ENCODE peak calls at places on chromosomes 3 and 15, in four cellular contexts. X is fibroblast of the aortic adventitia, Q is foreskin fibroblast, S is astrocyte of the spinal cord. Y is an unnamed sample.

GRCh38 chr3:11530153-11530721 is 113.5 kb downstream of the VGLL4 start:
- DNase-seq in X (peak; percentile 98), Q (peak; percentile 75), S (peak; percentile 99), Y (peak; percentile 87)

GRCh38 chr3:128073807-128074206 is 21.6 kb downstream of the SEC61A1 start:
- DNase-seq in X (peak; percentile 56), Q (no peak), S (no peak), Y (no peak)

GRCh38 chr15:46946953-46947352 is 770.4 kb upstream of the SEMA6D start:
- DNase-seq in X (no peak), Q (no peak), S (no peak), Y (no peak)

GRCh38 chr3:17494117-17494809 is 248.2 kb downstream of the TBC1D5 start:
- DNase-seq in X (no peak), Q (no peak), S (no peak), Y (peak; percentile 7)

GRCh38 chr3:165404357-165405042 is 208.3 kb upstream of the SLITRK3 start:
- DNase-seq in X (no peak), Q (no peak), S (no peak), Y (no peak)

GRCh38 chr3:149384911-149385321 is 7.5 kb upstream of the TM4SF1 start:
- DNase-seq in X (peak; percentile 78), Q (no peak), S (peak; percentile 69), Y (peak; percentile 94)

GRCh38 chr15:72358532-72359180 is 17.2 kb downstream of the HEXA start:
- DNase-seq in X (peak; percentile 71), Q (peak; percentile 94), S (peak; percentile 61), Y (peak; percentile 68)

GRCh38 chr15:95024388-95024787 is 793.0 kb downstream of the MCTP2 start:
- DNase-seq in X (peak; percentile 14), Q (peak; percentile 12), S (peak; percentile 50), Y (peak; percentile 54)

GRCh38 chr15:68599560-68600071 is 20.8 kb downstream of the CORO2B start:
- DNase-seq in X (peak; percentile 50), Q (peak; percentile 84), S (peak; percentile 84), Y (no peak)

GRCh38 chr3:196684548-196685407 is 27.3 kb downstream of the CEP19 start:
- DNase-seq in X (peak; percentile 77), Q (no peak), S (peak; percentile 34), Y (peak; percentile 59)

GRCh38 chr3:151468284-151468917 is 7.5 kb upstream of the IGSF10 start:
- DNase-seq in X (peak; percentile 81), Q (peak; percentile 39), S (peak; percentile 68), Y (peak; percentile 69)

GRCh38 chr15:85603703-85604102 is 191.0 kb downstream of the KLHL25 start:
- DNase-seq in X (no peak), Q (no peak), S (no peak), Y (no peak)

GRCh38 chr3:53109822-53110771 is 20.1 kb downstream of the RFT1 start:
- DNase-seq in X (peak; percentile 90), Q (peak; percentile 81), S (peak; percentile 50), Y (peak; percentile 88)

GRCh38 chr15:26864664-26865191 is 2.1 kb upstream of the GABRA5 start:
- DNase-seq in X (peak; percentile 42), Q (peak; percentile 12), S (peak; percentile 59), Y (peak; percentile 10)

GRCh38 chr3:141081141-141081795 is 30.1 kb downstream of the SPSB4 start:
- DNase-seq in X (no peak), Q (no peak), S (no peak), Y (no peak)

GRCh38 chr3:126494204-126494603 is 18.5 kb upstream of the ZXDC start:
- DNase-seq in X (peak; percentile 56), Q (no peak), S (no peak), Y (no peak)

GRCh38 chr3:50580683-50581458 is 11.5 kb downstream of the HEMK1 start:
- DNase-seq in X (no peak), Q (no peak), S (no peak), Y (no peak)

GRCh38 chr3:180401226-180401625 is 200.7 kb upstream of the TTC14 start:
- DNase-seq in X (peak; percentile 44), Q (no peak), S (no peak), Y (no peak)

GRCh38 chr15:80609111-80609510 is 86.0 kb upstream of the ABHD17C start:
- DNase-seq in X (peak; percentile 81), Q (no peak), S (no peak), Y (no peak)

GRCh38 chr15:69675727-69676126 is 223.1 kb downstream of the RPLP1 start:
- DNase-seq in X (no peak), Q (no peak), S (no peak), Y (no peak)

GRCh38 chr3:151008699-151009098 is 36.2 kb upstream of the CLRN1 start:
- DNase-seq in X (peak; percentile 80), Q (peak; percentile 26), S (peak; percentile 67), Y (peak; percentile 62)

GRCh38 chr15:27983496-27983895 is 115.6 kb downstream of the OCA2 start:
- DNase-seq in X (no peak), Q (no peak), S (no peak), Y (no peak)

GRCh38 chr15:33310481-33311311 is at the start of gene RYR3:
- DNase-seq in X (no peak), Q (no peak), S (peak; percentile 22), Y (no peak)

GRCh38 chr3:171831936-171832335 is 11.2 kb upstream of the TMEM212 start:
- DNase-seq in X (peak; percentile 71), Q (no peak), S (no peak), Y (no peak)

GRCh38 chr15:98562361-98562791 is 86.0 kb upstream of the IGF1R start:
- DNase-seq in X (no peak), Q (no peak), S (no peak), Y (no peak)

GRCh38 chr3:153463895-153464294 is 301.9 kb downstream of the RAP2B start:
- DNase-seq in X (no peak), Q (no peak), S (no peak), Y (no peak)

DNA sequence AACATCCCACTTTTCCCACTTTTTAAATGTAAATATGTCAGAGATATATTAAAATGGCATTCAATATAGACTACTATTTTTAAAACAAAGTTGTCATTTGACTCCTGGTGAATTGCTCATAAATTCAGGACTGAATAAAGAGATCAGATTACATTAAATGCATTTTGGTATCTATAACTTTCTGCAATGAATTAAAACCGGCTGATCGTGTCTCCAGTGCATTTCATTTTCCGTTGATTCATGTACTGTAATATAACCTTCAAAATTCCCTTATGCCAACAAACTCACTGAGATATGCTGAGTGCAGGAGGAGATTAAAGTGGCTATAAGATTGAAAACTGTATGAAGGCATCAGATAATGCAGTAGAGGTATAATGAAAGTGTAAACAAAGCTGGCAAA is 361.1 kb upstream of the CDIN1 start:
- DNase-seq in X (no peak), Q (no peak), S (no peak), Y (no peak)
- TF ChIP-seq CTCF in X (no peak), Q (no peak), S (no peak), Y (no peak)

GRCh38 chr15:31365655-31366127 is 39.1 kb downstream of the KLF13 start:
- DNase-seq in X (peak; percentile 84), Q (peak; percentile 89), S (peak; percentile 75), Y (peak; percentile 97)
- H3K4me3 ChIP-seq in X (peak overlapping the region; percentile 22), Q (no peak overlapping the region), S (no peak overlapping the region), Y (peak overlapping the region; percentile 43)

GRCh38 chr15:78951841-78952238 is 7.0 kb upstream of the CTSH start:
- DNase-seq in X (peak; percentile 50), Q (no peak), S (no peak), Y (no peak)

GRCh38 chr15:78947506-78947905 is 2.7 kb upstream of the CTSH start:
- DNase-seq in X (no peak), Q (no peak), S (no peak), Y (no peak)

GRCh38 chr15:78949461-78949860 is 4.6 kb upstream of the CTSH start:
- DNase-seq in X (no peak), Q (no peak), S (no peak), Y (no peak)

GRCh38 chr15:78950343-78950742 is 5.5 kb upstream of the CTSH start:
- DNase-seq in X (no peak), Q (no peak), S (no peak), Y (no peak)

GRCh38 chr15:78950906-78951840 is 6.3 kb upstream of the CTSH start:
- DNase-seq in X (peak; percentile 70), Q (no peak), S (peak; percentile 27), Y (peak; percentile 35)
- TF ChIP-seq CTCF in X (peak; percentile 64), Q (peak; percentile 32), S (peak; percentile 23), Y (peak; percentile 46)

GRCh38 chr3:159839561-159840379 is 148.9 kb upstream of the IL12A start:
- DNase-seq in X (no peak), Q (no peak), S (peak; percentile 63), Y (no peak)
- H3K4me3 ChIP-seq in X (no peak within 1 kb of the TSS), Q (peak within 1 kb of the TSS; percentile 4), S (peak within 1 kb of the TSS; percentile 48), Y (no peak within 1 kb of the TSS)

GRCh38 chr3:138114431-138114918 is 933 bp downstream of the DZIP1L start:
- DNase-seq in X (peak; percentile 40), Q (peak; percentile 6), S (peak; percentile 39), Y (peak; percentile 61)

GRCh38 chr3:138118863-138119766 is 3.7 kb upstream of the DZIP1L start:
- DNase-seq in X (peak; percentile 78), Q (peak; percentile 57), S (peak; percentile 73), Y (peak; percentile 78)

GRCh38 chr3:138112362-138112761 is 3.0 kb downstream of the DZIP1L start:
- DNase-seq in X (no peak), Q (peak; percentile 10), S (no peak), Y (peak; percentile 38)

GRCh38 chr3:138113309-138113708 is 2.1 kb downstream of the DZIP1L start:
- DNase-seq in X (no peak), Q (no peak), S (peak; percentile 19), Y (no peak)

DNA sequence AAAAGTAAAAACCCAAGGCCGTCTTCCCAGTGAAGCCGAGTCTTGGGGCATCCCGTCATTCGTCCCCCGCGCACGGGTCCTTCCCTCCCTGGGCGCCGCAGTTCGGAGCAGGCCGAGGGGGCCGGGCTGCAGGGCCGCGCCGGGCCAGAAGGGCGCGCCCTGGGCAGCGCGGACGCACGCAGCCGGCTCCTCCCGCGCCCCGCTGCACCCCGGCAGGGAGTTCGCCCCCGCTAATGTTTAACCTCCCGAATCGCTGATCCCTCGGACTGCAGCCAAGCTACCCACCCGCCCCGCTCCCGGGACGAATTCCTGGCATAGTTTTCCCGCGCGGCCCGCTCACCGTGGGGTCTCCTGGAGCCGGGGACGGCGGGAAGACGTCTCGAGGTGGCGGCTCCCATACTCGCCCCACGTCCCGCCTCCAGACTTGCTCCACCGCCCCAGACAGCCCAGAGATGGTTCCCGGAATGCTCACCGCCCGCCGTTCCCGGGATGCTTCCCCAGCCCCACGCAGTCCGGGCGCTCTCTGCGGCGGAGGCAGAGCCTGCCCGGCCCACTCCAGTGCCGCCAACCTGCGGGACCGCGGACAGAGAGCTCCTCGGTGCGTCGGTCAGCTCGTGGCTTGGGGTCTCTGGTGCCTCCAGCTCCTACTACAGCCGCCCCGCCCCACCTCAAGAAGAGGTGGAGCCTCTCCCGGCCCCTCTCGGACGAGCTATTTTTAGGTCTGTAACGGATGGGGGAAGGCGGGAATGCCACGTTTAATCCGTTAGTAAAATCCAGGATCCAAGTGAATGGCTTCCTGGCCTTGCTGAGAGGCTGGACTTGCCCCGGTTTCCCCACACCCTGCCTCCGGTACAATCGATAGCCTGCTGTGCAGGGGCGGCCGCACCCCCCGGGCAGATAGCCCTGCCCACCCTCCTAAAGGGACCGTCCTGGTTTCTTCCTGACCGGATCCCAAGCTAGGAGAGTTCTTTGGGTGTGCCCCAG is at the start of gene DZIP1L:
- DNase-seq in X (peak; percentile 57), Q (peak; percentile 67), S (peak; percentile 75), Y (peak; percentile 84)
- TF ChIP-seq CTCF in X (peak; percentile 24), Q (peak; percentile 14), S (peak; percentile 37), Y (peak; percentile 29)

DNA sequence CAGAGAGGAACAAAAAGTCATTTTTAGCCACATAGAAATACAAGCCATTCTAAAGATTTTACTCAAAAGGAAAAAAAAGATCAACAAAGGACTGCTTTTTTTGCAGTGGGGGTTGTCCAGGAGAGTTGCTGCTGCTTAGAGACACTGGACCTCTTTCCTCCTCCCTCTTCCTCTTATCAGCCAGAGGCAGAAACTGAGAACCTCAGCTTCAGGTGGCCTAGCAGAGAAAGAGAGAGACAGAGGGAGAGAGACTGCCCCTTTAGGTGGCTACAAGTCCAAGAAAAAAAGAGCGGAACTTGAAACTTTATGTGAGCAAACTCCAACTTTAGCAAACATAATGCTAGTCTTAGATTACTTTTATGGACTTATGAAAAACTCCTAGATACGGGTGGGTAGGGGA is 54.2 kb downstream of the NPAP1 start:
- DNase-seq in X (no peak), Q (no peak), S (no peak), Y (no peak)
- H3K4me3 ChIP-seq in X (no peak overlapping the region), Q (no peak overlapping the region), S (no peak overlapping the region), Y (no peak overlapping the region)

Y was measured in fibroblast of villous mesenchyme.